ENCODE peak calls at places on chromosomes 16 and 17, in seven cellular contexts. F is BE2C, H is RWPE1, P is neural crest cell, I is A673, R is B cell, T is body of pancreas. G is an unnamed sample.
A peak's percentile ranks its signal among the peaks of the same experiment; 100 is the strongest.

GRCh38 chr16:10033561-10033960 is 148.7 kb downstream of the GRIN2A start:
- DNase-seq in F (no peak), H (no peak), P (no peak), I (no peak), R (no peak), T (no peak), G (peak; percentile 18)

GRCh38 chr17:79789943-79790804 is 6.7 kb downstream of the CBX8 start:
- DNase-seq in F (peak; percentile 78), H (no peak), P (peak; percentile 55), I (peak; percentile 56), R (no peak), T (peak; percentile 36), G (peak; percentile 71)

GRCh38 chr16:81589975-81590650 is 145.5 kb downstream of the CMIP start:
- DNase-seq in F (no peak), H (no peak), P (no peak), I (no peak), R (no peak), T (no peak), G (no peak)

GRCh38 chr16:57283214-57283955 is 1.1 kb downstream of the PLLP start:
- DNase-seq in F (no peak), H (peak; percentile 35), P (no peak), I (no peak), R (no peak), T (peak; percentile 59), G (no peak)

GRCh38 chr16:28924399-28924761 is 658 bp downstream of the RABEP2 start:
- DNase-seq in F (no peak), H (no peak), P (no peak), I (no peak), R (no peak), T (no peak), G (no peak)

GRCh38 chr17:78180508-78180907 is 6.3 kb downstream of the TK1 start:
- DNase-seq in F (no peak), H (no peak), P (no peak), I (no peak), R (no peak), T (no peak), G (no peak)

GRCh38 chr17:39152134-39152884 is 872 bp upstream of the PLXDC1 start:
- DNase-seq in F (no peak), H (no peak), P (no peak), I (no peak), R (no peak), T (no peak), G (peak; percentile 40)

GRCh38 chr16:15604460-15605390 is 38.2 kb downstream of the MARF1 start:
- DNase-seq in F (no peak), H (no peak), P (no peak), I (no peak), R (no peak), T (no peak), G (no peak)

GRCh38 chr16:19659554-19659953 is 58.5 kb downstream of the KNOP1 start:
- DNase-seq in F (no peak), H (no peak), P (no peak), I (no peak), R (no peak), T (no peak), G (no peak)
- TF ChIP-seq CTCF in F (no peak), H (no peak), P (no peak), I (peak; percentile 12), R (no peak), T (no peak), G (no peak)

GRCh38 chr17:43389022-43389947 is 9.5 kb upstream of the ARL4D start:
- DNase-seq in F (peak; percentile 87), H (peak; percentile 65), P (peak; percentile 68), I (peak; percentile 70), R (peak; percentile 90), T (peak; percentile 88), G (peak; percentile 69)
- TF ChIP-seq CTCF in F (peak; percentile 95), H (peak; percentile 92), P (peak; percentile 91), I (peak; percentile 73), R (peak; percentile 95), T (peak; percentile 89), G (peak; percentile 75)

DNA sequence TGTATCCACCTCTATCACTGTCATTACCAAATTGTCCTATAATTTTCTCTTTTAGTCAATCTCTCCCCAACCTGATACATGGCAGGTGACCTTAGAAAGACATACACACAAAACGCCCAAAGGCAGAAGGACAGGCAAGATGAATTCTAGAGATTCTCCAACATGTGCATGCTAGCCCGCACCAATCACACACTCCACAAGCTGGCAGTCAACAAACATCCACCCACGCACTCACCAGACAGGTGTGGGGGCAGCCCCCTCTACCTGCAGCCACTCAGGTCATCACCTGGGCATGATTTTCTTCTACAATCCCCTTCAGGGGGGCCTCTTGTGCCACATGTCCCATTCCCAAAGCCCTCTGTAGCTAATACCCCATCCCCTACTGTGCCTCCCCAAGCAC is 9.5 kb downstream of the MPP2 start:
- DNase-seq in F (no peak), H (peak; percentile 81), P (no peak), I (no peak), R (no peak), T (no peak), G (no peak)
- TF ChIP-seq CTCF in F (no peak), H (no peak), P (no peak), I (no peak), R (no peak), T (no peak), G (no peak)

DNA sequence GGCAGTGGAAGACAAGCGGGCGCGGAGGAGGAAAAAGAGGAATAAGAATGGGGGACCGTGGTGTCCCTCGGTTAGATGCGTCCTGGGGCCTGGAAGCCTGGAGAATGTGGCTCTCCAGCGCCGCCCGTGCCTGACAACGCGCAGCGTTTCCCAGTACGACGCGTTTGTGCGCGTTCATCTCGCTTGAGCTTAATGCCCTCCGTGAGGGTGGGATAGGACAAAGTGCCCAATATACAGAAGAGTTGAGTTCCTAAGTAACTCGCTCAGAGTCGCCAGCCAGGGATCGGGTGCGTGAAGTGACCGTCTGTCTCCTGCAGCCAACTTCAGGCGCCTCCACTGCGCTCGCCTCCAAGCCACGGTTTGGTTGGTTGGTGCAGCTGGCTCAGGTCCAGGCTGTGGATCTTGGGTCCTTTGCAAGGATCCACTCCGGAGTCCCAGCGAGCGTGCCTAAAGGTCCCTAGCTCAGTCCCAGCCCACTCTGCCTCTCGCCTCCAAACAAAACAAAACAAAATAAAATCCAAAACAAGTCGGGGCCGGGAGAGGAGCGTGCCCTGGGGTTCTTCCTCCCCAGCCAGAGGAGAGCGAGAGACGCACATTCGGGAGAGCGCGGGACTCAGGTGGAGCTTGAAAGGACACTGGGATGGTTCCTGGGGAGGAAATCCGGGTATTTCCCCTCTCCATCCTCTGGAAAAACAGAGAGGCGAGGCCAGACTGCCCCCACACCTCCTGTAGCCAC is 951 bp downstream of the GALR2 start:
- DNase-seq in F (no peak), H (no peak), P (peak; percentile 20), I (peak; percentile 67), R (no peak), T (no peak), G (peak; percentile 54)
- TF ChIP-seq CTCF in F (peak; percentile 24), H (no peak), P (no peak), I (peak; percentile 46), R (no peak), T (no peak), G (peak; percentile 19)

GRCh38 chr17:9158545-9159452 is 137.5 kb downstream of the NTN1 start:
- DNase-seq in F (no peak), H (no peak), P (no peak), I (no peak), R (no peak), T (no peak), G (no peak)

GRCh38 chr17:9166678-9167077 is 145.4 kb downstream of the NTN1 start:
- DNase-seq in F (no peak), H (no peak), P (no peak), I (no peak), R (no peak), T (no peak), G (no peak)

DNA sequence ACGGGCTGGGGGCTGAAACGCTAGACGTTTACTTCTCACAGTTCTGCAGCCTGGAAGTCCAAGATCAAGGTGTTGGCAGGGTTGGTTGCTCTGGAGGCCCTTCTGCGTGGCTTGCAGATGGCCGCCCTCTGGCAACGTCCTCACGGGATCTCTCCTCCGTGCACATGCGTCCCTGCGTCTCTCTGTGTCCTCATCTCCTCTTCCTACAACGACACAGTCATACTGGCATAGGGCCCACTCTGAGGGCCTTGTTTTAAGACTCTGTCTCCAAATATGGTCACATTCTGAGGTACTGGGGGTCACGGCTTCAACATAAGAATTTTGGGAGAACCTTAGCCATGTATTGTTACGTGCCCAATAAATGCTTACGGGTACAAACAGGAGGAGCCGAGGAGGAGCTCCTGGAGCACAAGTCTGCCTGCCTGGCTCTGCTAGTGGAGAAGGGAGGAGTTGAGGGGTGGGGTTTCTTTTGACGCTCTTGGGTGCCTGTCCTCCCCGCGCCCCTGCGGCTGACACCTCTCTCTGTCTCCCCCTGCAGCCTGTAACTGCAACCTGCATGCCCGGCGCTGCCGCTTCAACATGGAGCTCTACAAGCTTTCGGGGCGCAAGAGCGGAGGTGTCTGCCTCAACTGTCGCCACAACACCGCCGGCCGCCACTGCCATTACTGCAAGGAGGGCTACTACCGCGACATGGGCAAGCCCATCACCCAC is 141.1 kb downstream of the NTN1 start:
- DNase-seq in F (no peak), H (peak; percentile 62), P (peak; percentile 44), I (peak; percentile 20), R (no peak), T (no peak), G (peak; percentile 44)
- TF ChIP-seq CTCF in F (no peak), H (peak; percentile 55), P (peak; percentile 54), I (peak; percentile 40), R (no peak), T (no peak), G (peak; percentile 52)

GRCh38 chr17:44912763-44913544 is 2.3 kb downstream of the GFAP start:
- DNase-seq in F (no peak), H (no peak), P (no peak), I (no peak), R (no peak), T (no peak), G (no peak)

GRCh38 chr17:44913676-44914075 is 1.6 kb downstream of the GFAP start:
- DNase-seq in F (no peak), H (no peak), P (no peak), I (no peak), R (no peak), T (no peak), G (no peak)

GRCh38 chr17:44910231-44911106 is 4.8 kb downstream of the GFAP start:
- DNase-seq in F (no peak), H (no peak), P (no peak), I (no peak), R (no peak), T (no peak), G (no peak)

GRCh38 chr17:44909681-44910144 is 5.6 kb downstream of the GFAP start:
- DNase-seq in F (no peak), H (peak; percentile 68), P (no peak), I (no peak), R (no peak), T (no peak), G (no peak)

DNA sequence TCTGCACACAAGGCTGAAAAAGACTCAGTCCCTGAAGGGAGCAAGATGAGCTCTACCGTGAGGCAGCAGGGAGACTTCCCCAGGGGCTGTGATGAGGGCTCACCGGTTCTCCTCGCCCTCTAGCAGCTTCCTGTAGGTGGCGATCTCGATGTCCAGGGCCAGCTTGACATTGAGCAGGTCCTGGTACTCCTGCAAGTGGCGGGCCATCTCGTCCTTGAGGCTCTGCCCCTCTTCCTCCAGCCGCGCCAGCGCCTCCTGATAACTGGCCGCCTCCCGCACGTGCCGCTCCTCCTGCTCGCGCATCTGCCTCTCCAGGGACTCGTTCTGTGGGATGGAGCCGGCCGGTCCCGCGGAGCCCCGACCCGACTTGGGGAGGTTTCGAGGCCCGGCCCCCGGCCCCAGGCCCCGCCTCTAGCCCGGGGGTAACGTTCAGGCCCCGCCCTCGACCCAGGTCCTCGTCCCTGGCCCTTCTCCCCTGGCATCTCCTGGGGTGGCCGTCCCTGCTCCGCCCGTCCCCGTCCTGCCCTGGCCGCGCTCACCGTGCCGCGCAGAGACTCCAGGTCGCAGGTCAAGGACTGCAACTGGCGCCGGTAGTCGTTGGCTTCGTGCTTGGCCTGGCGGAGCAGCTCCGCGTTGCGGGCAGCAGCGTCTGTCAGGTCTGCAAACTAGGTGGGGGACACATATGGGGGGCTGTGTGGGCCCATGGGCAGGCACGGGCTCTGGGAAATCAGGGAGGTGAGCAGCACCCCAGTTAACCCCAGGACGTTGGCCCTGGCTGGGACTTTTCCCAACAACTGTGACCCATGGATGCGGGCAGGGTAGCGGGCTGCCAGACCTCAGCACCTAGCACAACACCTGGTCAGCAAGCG is 3.9 kb downstream of the GFAP start:
- DNase-seq in F (peak; percentile 85), H (no peak), P (peak; percentile 65), I (peak; percentile 35), R (peak; percentile 59), T (peak; percentile 78), G (peak; percentile 70)
- TF ChIP-seq CTCF in F (peak; percentile 79), H (no peak), P (peak; percentile 68), I (no peak), R (peak; percentile 19), T (peak; percentile 46), G (peak; percentile 56)